ENCODE peak calls at places on chromosome 17, in six cellular contexts. D, W, V, E, U and T are unnamed samples.

GRCh38 chr17:75289832-75290337 is 652 bp upstream of the SLC25A19 start:
- DNase-seq in U (peak), V (peak), D (peak), E (peak), W (peak), T (peak)

GRCh38 chr17:17783121-17783824 is 53.5 kb downstream of the SREBF1 start:
- DNase-seq in E (peak), D (peak), V (no peak), U (peak), W (no peak), T (peak)

GRCh38 chr17:4324463-4324862 is 42.0 kb downstream of the UBE2G1 start:
- DNase-seq in E (no peak), W (no peak), D (no peak), V (no peak), U (no peak), T (no peak)

GRCh38 chr17:35797918-35798317 is 2.5 kb upstream of the MMP28 start:
- DNase-seq in D (no peak), V (no peak), E (no peak), U (no peak), W (no peak), T (no peak)

GRCh38 chr17:49101054-49101534 is 31.5 kb upstream of the B4GALNT2 start:
- DNase-seq in V (no peak), W (no peak), U (no peak), E (no peak), D (no peak), T (no peak)

GRCh38 chr17:80384078-80384960 is 30.6 kb upstream of the ENDOV start:
- DNase-seq in D (no peak), V (no peak), W (no peak), U (no peak), E (no peak), T (peak)

GRCh38 chr17:56577810-56578209 is 15.7 kb upstream of the NOG start:
- DNase-seq in D (peak), U (peak), W (no peak), V (no peak), E (no peak), T (peak)

GRCh38 chr17:80790021-80790765 is 201.4 kb upstream of the CHMP6 start:
- DNase-seq in E (no peak), U (no peak), W (no peak), V (no peak), D (no peak), T (no peak)

GRCh38 chr17:28395426-28395825 is 10.6 kb downstream of the SLC46A1 start:
- DNase-seq in V (no peak), U (no peak), E (no peak), W (no peak), D (no peak), T (no peak)

GRCh38 chr17:33492082-33492481 is 199.0 kb upstream of the ASIC2 start:
- DNase-seq in W (no peak), V (no peak), U (no peak), D (no peak), E (no peak), T (no peak)

GRCh38 chr17:61362396-61362795 is 37.2 kb upstream of the TBX2 start:
- DNase-seq in U (no peak), E (no peak), V (no peak), D (no peak), W (no peak), T (no peak)

GRCh38 chr17:3712811-3713463 is 10.8 kb upstream of the HASPIN start:
- DNase-seq in U (no peak), E (no peak), V (no peak), D (no peak), W (no peak), T (no peak)

GRCh38 chr17:62188713-62189112 is 123.6 kb upstream of the MED13 start:
- DNase-seq in E (no peak), U (no peak), V (no peak), D (no peak), W (no peak), T (no peak)

GRCh38 chr17:43479948-43480347 is 3.8 kb upstream of the DHX8 start:
- DNase-seq in U (no peak), D (no peak), V (no peak), W (no peak), E (no peak), T (no peak)

GRCh38 chr17:43483674-43484551 is at the start of gene DHX8:
- DNase-seq in U (peak), V (peak), W (peak), D (peak), E (peak), T (peak)

GRCh38 chr17:43477832-43478634 is 5.7 kb upstream of the DHX8 start:
- DNase-seq in U (no peak), E (no peak), W (no peak), V (no peak), D (no peak), T (no peak)

GRCh38 chr17:43482103-43483012 is 1.4 kb upstream of the DHX8 start:
- DNase-seq in E (no peak), D (no peak), U (no peak), V (no peak), W (no peak), T (no peak)
- H3K27ac ChIP-seq in E (no peak), D (no peak), U (no peak), V (peak), W (peak), T (no peak)

GRCh38 chr17:76472726-76473125 is 5.3 kb downstream of the AANAT start:
- DNase-seq in V (no peak), D (no peak), W (no peak), E (no peak), U (no peak), T (no peak)

GRCh38 chr17:76472258-76472645 is 4.8 kb downstream of the AANAT start:
- DNase-seq in E (no peak), D (no peak), W (no peak), U (no peak), V (no peak), T (no peak)

GRCh38 chr17:76474238-76474637 is 6.8 kb downstream of the AANAT start:
- DNase-seq in W (no peak), D (no peak), V (no peak), E (no peak), U (no peak), T (no peak)

GRCh38 chr17:76474894-76475293 is 7.5 kb downstream of the AANAT start:
- DNase-seq in W (no peak), E (no peak), D (no peak), V (no peak), U (no peak), T (no peak)

DNA sequence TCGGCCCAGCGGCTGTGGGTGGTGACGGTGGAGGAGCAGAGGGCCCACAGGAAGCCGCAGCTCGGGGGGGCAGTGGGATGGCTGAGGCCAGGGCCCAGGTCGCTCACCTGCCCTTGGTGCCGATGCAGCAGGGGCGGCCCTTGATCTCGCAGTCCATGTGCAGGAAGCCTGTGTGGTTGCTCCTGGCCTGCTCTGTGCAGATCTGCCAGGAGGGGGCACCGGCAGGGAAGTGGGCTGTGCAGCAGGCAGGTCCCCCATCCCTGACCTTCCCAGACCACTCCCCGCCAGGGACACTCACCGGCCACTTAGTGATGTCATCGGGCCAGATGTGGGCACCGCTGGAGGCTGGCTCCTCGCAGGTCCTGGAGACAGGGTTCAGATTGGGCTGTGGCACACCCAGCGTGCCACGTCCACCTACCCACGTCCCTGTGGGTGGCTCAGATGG is 6.2 kb downstream of the AANAT start:
- DNase-seq in W (no peak), V (no peak), U (no peak), D (no peak), E (no peak), T (no peak)
- TF ChIP-seq CTCF in W (peak), V (no peak), U (peak), D (no peak), E (no peak), T (peak)

DNA sequence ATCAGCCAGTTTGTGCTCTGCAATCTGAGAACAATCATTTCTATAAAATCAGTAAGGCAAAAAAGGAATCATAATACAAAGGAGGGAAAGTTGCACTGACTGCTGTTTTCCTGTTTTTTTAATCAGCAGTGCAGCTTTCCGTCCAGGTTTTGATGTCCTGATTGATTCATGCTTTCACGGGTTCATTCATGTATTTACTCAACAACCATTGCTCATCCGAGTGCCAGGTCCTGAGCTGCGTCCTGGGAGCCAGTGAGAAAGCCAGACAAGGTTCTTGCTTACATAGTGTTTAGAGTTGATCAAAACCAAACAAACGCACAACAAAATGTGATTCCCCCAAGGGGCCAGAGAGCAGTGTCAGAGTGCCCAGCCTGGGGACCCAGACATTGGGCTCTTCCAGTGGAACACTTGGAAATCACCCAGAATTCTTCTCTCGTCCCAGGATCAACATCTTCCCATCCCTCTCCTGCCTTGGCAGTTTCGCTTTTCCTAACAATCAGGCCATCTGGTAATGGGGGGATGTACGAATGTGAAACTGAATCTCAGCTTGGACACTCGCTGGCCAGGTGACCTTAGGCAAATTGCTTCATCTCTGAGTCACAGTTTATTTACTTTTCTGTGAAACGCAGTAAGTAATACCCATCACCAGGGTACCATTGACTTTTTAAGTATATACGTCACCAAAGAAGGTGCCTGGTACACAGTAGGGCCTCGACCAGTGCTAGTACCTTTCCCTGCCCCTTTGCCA is 13.3 kb upstream of the C1QL1 start:
- DNase-seq in D (no peak), V (no peak), W (no peak), U (no peak), E (no peak), T (no peak)
- H3K4me3 ChIP-seq in D (no peak), V (no peak), W (no peak), U (no peak), E (no peak), T (no peak)

DNA sequence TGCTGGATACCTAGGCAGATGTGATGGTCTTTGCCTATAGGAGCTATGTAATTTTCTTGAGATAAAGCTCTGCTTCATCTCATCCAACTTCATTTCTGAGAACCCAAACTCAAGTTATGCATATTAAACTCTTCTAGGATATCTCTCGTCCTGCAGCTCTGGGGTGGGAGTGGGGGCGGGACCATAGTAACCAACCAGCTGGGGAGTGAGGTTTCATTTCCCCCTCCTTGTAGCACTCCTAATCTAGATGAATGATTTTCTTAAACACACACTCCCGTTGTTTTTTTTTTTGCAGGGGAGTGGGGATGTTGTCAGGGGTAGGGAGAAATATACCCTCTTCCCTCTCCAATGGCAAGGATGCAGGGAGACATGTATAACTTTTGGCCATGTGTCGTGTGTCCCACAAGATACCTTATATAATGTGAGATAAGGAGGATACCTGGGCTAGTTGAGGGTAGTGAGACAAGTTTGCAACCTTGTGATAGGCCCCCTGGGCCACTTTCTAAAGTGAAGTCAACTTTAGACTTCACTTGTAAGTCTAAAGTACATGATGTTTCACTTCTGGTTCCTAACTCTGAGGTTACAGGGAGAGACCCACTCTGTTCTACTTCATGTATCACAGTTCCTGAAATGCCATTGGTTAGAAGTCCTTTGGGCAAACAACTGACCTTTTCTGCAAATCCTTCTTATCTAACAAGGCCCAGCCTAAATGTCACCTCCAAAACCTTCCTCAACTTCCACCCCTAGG is 10.6 kb upstream of the HEATR6 start:
- DNase-seq in D (no peak), V (no peak), W (no peak), E (no peak), U (no peak), T (no peak)
- H3K27ac ChIP-seq in D (no peak), V (no peak), W (no peak), E (no peak), U (no peak), T (no peak)

GRCh38 chr17:54172654-54173316 is 350.1 kb downstream of the KIF2B start:
- DNase-seq in D (no peak), V (no peak), E (no peak), W (no peak), U (no peak), T (no peak)
- TF ChIP-seq CTCF in D (peak), V (peak), E (no peak), W (peak), U (peak), T (peak)

DNA sequence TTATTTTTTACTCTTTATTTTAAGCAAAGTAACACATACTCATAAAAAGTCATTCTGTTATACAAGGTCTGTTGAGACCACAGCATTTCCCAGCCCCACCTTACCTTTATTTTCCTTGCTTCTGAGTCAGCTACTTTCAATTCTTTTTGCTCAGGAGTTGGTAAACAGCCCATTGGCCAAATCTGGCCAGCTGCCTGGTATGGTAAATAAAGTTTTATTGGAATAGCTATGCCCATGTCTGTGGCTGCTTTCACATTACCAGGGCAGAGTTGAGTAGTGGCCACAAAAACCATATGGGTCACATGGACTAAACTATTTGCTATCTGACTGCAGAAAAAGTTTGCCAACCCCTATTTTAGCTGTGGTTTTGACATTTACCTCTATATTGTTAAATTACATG is 3.4 kb upstream of the NSRP1 start:
- DNase-seq in V (no peak), U (no peak), D (no peak), W (peak), E (no peak), T (no peak)
- H3K4me3 ChIP-seq in V (no peak), U (no peak), D (no peak), W (no peak), E (no peak), T (no peak)

DNA sequence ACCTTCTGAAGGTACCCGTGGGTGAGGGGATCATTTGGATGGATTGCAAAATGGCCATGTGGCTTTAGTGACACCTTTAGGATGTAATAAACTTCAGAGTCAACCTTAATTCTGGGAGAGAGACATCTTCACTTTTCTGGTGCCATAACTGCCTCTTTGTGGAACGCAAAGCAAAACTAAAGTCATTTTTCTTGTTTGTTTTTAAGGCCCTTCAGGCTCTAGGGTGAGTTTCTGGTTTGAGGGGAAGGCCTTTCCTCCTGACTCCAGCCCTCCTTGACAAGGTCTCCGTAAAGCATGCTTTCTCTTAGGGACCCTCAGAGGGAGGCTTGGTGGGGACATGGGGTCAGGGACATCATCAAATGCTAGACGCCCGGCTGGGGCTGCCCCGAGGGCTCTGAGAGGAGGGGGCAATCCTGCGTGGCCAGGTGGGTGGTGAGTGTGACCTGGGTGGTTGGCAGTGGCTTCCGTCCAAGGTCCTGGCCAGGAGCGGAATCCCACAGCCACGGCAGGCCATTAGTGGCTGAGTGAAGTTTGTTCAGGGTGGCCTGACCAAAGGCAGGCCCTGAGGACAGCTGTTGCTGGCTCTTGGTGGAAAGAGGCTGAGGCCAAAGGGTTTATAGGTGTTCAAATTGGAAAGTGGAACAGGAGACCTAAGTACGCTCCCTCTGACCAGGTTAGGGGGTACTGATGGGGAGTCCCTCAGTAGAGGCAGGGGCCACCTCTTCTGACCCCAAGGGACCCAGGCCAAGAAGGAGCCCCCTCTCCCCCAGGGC is 112.2 kb downstream of the METRNL start:
- DNase-seq in D (peak), W (no peak), V (peak), E (peak), U (no peak), T (peak)
- H3K27ac ChIP-seq in D (peak), W (peak), V (peak), E (peak), U (no peak), T (no peak)